ENCODE peak calls at places on chromosome 5, in seven cellular contexts. One of them, this sample, is unnamed.

GRCh38 chr5:7418276-7418675 is 22.3 kb downstream of the ADCY2 start:
- DNase-seq in A549: no peak
- DNase-seq in transverse colon: no peak
- DNase-seq in IMR-90: no peak
- DNase-seq in tibial nerve: no peak
- DNase-seq in stomach: no peak
- DNase-seq in thyroid gland: no peak
- DNase-seq in this sample: no peak

GRCh38 chr5:68068204-68068603 is 147.4 kb upstream of the PIK3R1 start:
- DNase-seq in A549: no peak
- DNase-seq in transverse colon: no peak
- DNase-seq in IMR-90: peak
- DNase-seq in tibial nerve: no peak
- DNase-seq in stomach: no peak
- DNase-seq in thyroid gland: no peak
- DNase-seq in this sample: no peak

GRCh38 chr5:8458038-8458383 is 589.1 kb downstream of the MTRR start:
- DNase-seq in A549: no peak
- DNase-seq in transverse colon: no peak
- DNase-seq in IMR-90: peak
- DNase-seq in tibial nerve: no peak
- DNase-seq in stomach: no peak
- DNase-seq in thyroid gland: peak
- DNase-seq in this sample: peak

GRCh38 chr5:74415695-74416102 is 224.8 kb downstream of the ENC1 start:
- DNase-seq in A549: no peak
- DNase-seq in transverse colon: peak
- DNase-seq in IMR-90: no peak
- DNase-seq in tibial nerve: no peak
- DNase-seq in stomach: no peak
- DNase-seq in thyroid gland: no peak
- DNase-seq in this sample: no peak

GRCh38 chr5:98777295-98777694 is 3.8 kb downstream of the RGMB start:
- DNase-seq in A549: no peak
- DNase-seq in transverse colon: no peak
- DNase-seq in IMR-90: no peak
- DNase-seq in tibial nerve: no peak
- DNase-seq in stomach: no peak
- DNase-seq in thyroid gland: no peak
- DNase-seq in this sample: no peak

GRCh38 chr5:179326176-179326997 is 18.9 kb downstream of the ADAMTS2 start:
- DNase-seq in A549: no peak
- DNase-seq in transverse colon: peak
- DNase-seq in IMR-90: peak
- DNase-seq in tibial nerve: peak
- DNase-seq in stomach: no peak
- DNase-seq in thyroid gland: no peak
- DNase-seq in this sample: peak

GRCh38 chr5:83149671-83150070 is 72.3 kb downstream of the XRCC4 start:
- DNase-seq in A549: peak
- DNase-seq in transverse colon: no peak
- DNase-seq in IMR-90: peak
- DNase-seq in tibial nerve: no peak
- DNase-seq in stomach: no peak
- DNase-seq in thyroid gland: no peak
- DNase-seq in this sample: no peak

GRCh38 chr5:158660726-158661125 is 439.0 kb downstream of the EBF1 start:
- DNase-seq in A549: no peak
- DNase-seq in transverse colon: no peak
- DNase-seq in IMR-90: no peak
- DNase-seq in tibial nerve: no peak
- DNase-seq in stomach: no peak
- DNase-seq in thyroid gland: no peak
- DNase-seq in this sample: no peak

GRCh38 chr5:148384389-148384756 is 615 bp downstream of the FBXO38 start:
- DNase-seq in A549: peak
- DNase-seq in transverse colon: no peak
- DNase-seq in IMR-90: no peak
- DNase-seq in tibial nerve: no peak
- DNase-seq in stomach: no peak
- DNase-seq in thyroid gland: no peak
- DNase-seq in this sample: no peak

GRCh38 chr5:58816181-58816731 is 233.4 kb downstream of the RAB3C start:
- DNase-seq in A549: no peak
- DNase-seq in transverse colon: no peak
- DNase-seq in IMR-90: no peak
- DNase-seq in tibial nerve: no peak
- DNase-seq in stomach: no peak
- DNase-seq in thyroid gland: no peak
- DNase-seq in this sample: no peak

GRCh38 chr5:144205141-144205551 is 34.5 kb downstream of the KCTD16 start:
- DNase-seq in A549: no peak
- DNase-seq in transverse colon: no peak
- DNase-seq in IMR-90: peak
- DNase-seq in tibial nerve: no peak
- DNase-seq in stomach: no peak
- DNase-seq in thyroid gland: peak
- DNase-seq in this sample: no peak

GRCh38 chr5:151199581-151200185 is 24.2 kb downstream of the CCDC69 start:
- DNase-seq in A549: no peak
- DNase-seq in transverse colon: no peak
- DNase-seq in IMR-90: no peak
- DNase-seq in tibial nerve: no peak
- DNase-seq in stomach: no peak
- DNase-seq in thyroid gland: no peak
- DNase-seq in this sample: no peak

GRCh38 chr5:154491951-154492350 is 13.9 kb upstream of the HAND1 start:
- DNase-seq in A549: no peak
- DNase-seq in transverse colon: no peak
- DNase-seq in IMR-90: no peak
- DNase-seq in tibial nerve: no peak
- DNase-seq in stomach: no peak
- DNase-seq in thyroid gland: no peak
- DNase-seq in this sample: no peak

GRCh38 chr5:40679071-40679997 is at the start of gene PTGER4:
- DNase-seq in A549: peak
- DNase-seq in transverse colon: peak
- DNase-seq in IMR-90: peak
- DNase-seq in tibial nerve: peak
- DNase-seq in stomach: peak
- DNase-seq in thyroid gland: peak
- DNase-seq in this sample: peak

GRCh38 chr5:174198541-174198940 is 153.0 kb downstream of the NSG2 start:
- DNase-seq in A549: no peak
- DNase-seq in transverse colon: no peak
- DNase-seq in IMR-90: no peak
- DNase-seq in tibial nerve: no peak
- DNase-seq in stomach: no peak
- DNase-seq in thyroid gland: no peak
- DNase-seq in this sample: no peak

GRCh38 chr5:172686111-172686510 is 45.0 kb downstream of the NEURL1B start:
- DNase-seq in A549: no peak
- DNase-seq in transverse colon: no peak
- DNase-seq in IMR-90: peak
- DNase-seq in tibial nerve: no peak
- DNase-seq in stomach: no peak
- DNase-seq in thyroid gland: no peak
- DNase-seq in this sample: peak

GRCh38 chr5:128905225-128906110 is 59.8 kb upstream of the SLC27A6 start:
- DNase-seq in A549: peak
- DNase-seq in transverse colon: peak
- DNase-seq in IMR-90: peak
- DNase-seq in tibial nerve: peak
- DNase-seq in stomach: no peak
- DNase-seq in thyroid gland: peak
- DNase-seq in this sample: peak

GRCh38 chr5:149731332-149731616 is 1.2 kb downstream of the PPARGC1B start:
- DNase-seq in A549: no peak
- DNase-seq in transverse colon: no peak
- DNase-seq in IMR-90: no peak
- DNase-seq in tibial nerve: no peak
- DNase-seq in stomach: no peak
- DNase-seq in thyroid gland: no peak
- DNase-seq in this sample: no peak
- H3K27ac ChIP-seq in A549: peak
- H3K27ac ChIP-seq in transverse colon: peak
- H3K27ac ChIP-seq in IMR-90: no peak
- H3K27ac ChIP-seq in tibial nerve: peak
- H3K27ac ChIP-seq in stomach: peak
- H3K27ac ChIP-seq in thyroid gland: peak
- H3K27ac ChIP-seq in this sample: peak

GRCh38 chr5:134148986-134149539 is 27.7 kb downstream of the SKP1 start:
- DNase-seq in A549: no peak
- DNase-seq in transverse colon: no peak
- DNase-seq in IMR-90: no peak
- DNase-seq in tibial nerve: no peak
- DNase-seq in stomach: no peak
- DNase-seq in thyroid gland: no peak
- DNase-seq in this sample: no peak

GRCh38 chr5:134145061-134145757 is 30.7 kb downstream of the TCF7 start:
- DNase-seq in A549: no peak
- DNase-seq in transverse colon: no peak
- DNase-seq in IMR-90: no peak
- DNase-seq in tibial nerve: no peak
- DNase-seq in stomach: no peak
- DNase-seq in thyroid gland: no peak
- DNase-seq in this sample: no peak

GRCh38 chr5:134145779-134146581 is 30.8 kb downstream of the SKP1 start:
- DNase-seq in A549: peak
- DNase-seq in transverse colon: peak
- DNase-seq in IMR-90: peak
- DNase-seq in tibial nerve: peak
- DNase-seq in stomach: peak
- DNase-seq in thyroid gland: peak
- DNase-seq in this sample: peak

GRCh38 chr5:134148316-134148715 is 28.4 kb downstream of the SKP1 start:
- DNase-seq in A549: no peak
- DNase-seq in transverse colon: no peak
- DNase-seq in IMR-90: no peak
- DNase-seq in tibial nerve: no peak
- DNase-seq in stomach: peak
- DNase-seq in thyroid gland: no peak
- DNase-seq in this sample: peak

DNA sequence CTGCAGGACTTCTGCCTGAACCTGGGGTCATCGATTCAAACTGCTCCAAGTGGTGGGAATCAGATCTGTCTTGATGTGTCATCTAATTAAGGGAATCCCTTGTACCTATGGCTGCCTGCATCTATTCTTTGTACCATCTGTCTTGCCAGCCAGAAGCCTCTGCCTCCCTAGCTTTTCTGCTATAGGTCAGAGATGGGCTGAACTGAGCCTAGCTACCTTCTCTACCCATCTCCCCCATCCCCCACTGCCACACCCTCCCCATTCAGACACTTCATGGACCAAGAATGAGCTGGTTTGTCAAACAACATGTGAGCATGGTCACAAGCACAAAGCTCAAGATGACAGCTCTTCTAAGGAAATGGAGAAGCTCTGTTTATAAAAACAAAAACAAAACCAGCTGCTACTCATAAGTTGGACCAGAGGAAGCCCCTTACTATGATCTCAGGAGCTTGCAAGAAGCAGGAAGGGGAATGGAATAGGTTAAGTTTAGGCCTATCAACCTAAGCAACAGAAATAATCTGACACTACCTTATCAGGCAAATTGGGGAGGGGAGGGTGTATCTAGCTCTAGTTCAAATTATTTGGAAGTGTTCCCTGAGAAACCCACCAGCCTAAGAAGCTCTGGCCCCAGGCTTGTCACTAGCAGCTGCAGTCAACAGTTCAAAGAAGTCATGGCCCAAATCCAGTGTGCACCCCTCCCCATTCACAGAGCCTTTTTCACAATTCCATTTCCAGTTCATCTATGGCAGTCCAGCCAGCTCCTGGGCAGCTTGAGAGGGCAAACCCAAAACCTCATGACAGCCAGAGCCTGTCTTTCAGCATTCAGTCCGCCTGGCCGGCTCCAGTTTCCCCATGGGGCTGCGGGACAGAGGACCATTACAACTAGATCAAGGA is 29.9 kb downstream of the SKP1 start:
- DNase-seq in A549: no peak
- DNase-seq in transverse colon: no peak
- DNase-seq in IMR-90: peak
- DNase-seq in tibial nerve: no peak
- DNase-seq in stomach: no peak
- DNase-seq in thyroid gland: no peak
- DNase-seq in this sample: no peak
- TF ChIP-seq POLR2A in A549: no peak
- TF ChIP-seq POLR2A in transverse colon: no peak
- TF ChIP-seq POLR2A in IMR-90: no peak
- TF ChIP-seq POLR2A in tibial nerve: no peak
- TF ChIP-seq POLR2A in stomach: no peak
- TF ChIP-seq POLR2A in thyroid gland: no peak
- TF ChIP-seq POLR2A in this sample: no peak

GRCh38 chr5:50966986-50967385 is 300.5 kb downstream of the PARP8 start:
- DNase-seq in A549: no peak
- DNase-seq in transverse colon: no peak
- DNase-seq in IMR-90: no peak
- DNase-seq in tibial nerve: no peak
- DNase-seq in stomach: no peak
- DNase-seq in thyroid gland: no peak
- DNase-seq in this sample: no peak
- H3K4me3 ChIP-seq in A549: no peak
- H3K4me3 ChIP-seq in transverse colon: no peak
- H3K4me3 ChIP-seq in IMR-90: no peak
- H3K4me3 ChIP-seq in tibial nerve: peak
- H3K4me3 ChIP-seq in stomach: peak
- H3K4me3 ChIP-seq in thyroid gland: no peak
- H3K4me3 ChIP-seq in this sample: peak

DNA sequence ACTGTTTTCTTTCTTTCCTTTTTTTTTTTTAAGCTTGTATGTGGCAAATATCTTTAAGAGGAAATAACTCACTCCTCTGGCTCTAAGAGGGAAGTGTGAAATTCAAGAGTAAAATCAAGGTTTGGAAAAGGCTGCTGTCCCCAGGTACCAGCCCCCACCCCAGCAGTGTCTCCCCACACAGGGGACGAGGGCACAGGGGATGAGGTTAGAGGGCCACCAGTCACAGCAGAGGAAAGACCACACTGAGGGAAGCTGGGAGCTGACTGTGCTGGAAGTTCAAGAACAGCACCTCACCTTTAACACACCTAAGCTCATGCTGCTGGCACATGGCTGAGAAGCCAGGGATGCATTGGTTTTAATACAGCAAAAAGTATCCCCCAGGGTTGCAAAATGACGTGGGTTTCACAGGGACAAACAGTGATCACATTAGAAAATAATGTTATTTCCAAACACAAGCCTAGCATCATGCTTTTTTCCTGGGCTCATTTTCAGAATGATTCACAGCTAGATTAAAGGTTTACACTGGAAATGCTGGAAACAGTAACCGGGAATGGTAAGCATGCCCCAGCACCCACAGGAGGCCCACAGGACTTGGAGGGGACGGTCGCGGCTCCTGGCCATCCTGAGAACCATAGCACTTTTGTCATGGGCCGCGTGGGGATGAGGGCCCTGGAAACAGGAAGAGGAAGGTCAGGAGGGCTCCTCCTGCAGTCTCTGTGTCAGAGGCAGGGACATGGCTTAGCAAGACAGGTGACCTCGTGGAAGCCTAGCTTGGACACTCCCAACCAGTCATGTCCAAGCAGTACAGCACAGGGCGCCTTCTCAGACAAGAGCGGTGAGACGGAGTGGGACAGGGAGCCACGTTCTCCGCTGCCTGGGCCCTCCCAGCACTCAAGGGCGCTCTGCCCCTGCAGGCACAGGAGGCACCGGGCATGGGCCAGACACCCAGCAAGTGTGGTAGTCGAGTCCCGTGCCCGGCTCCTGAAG is 6.9 kb downstream of the LPCAT1 start:
- DNase-seq in A549: peak
- DNase-seq in transverse colon: peak
- DNase-seq in IMR-90: peak
- DNase-seq in tibial nerve: no peak
- DNase-seq in stomach: peak
- DNase-seq in thyroid gland: peak
- DNase-seq in this sample: no peak
- H3K27ac ChIP-seq in A549: peak
- H3K27ac ChIP-seq in transverse colon: peak
- H3K27ac ChIP-seq in IMR-90: peak
- H3K27ac ChIP-seq in tibial nerve: no peak
- H3K27ac ChIP-seq in stomach: peak
- H3K27ac ChIP-seq in thyroid gland: no peak
- H3K27ac ChIP-seq in this sample: no peak

This sample was measured in adrenal gland.